ENCODE peak calls at places on chromosomes 6 and 20, in six cellular contexts. V is GM20000; Z is pulmonary artery endothelial cell; Q is NB4; W is fibroblast of mammary gland; B is activated T-cell treated with anti-CD3 and anti-CD28 coated beads, Interleukin-2, amount 50 U/mL, for 24 hours. S is an unnamed sample.

GRCh38 chr6:89035252-89036106 is 45.1 kb upstream of the PNRC1 start:
- DNase-seq in V (no peak), Z (no peak), Q (no peak), W (peak; percentile 100), B (no peak), S (peak; percentile 37)

GRCh38 chr6:11964101-11964500 is 48.0 kb upstream of the HIVEP1 start:
- DNase-seq in V (no peak), Z (no peak), Q (no peak), W (no peak), B (no peak), S (no peak)

GRCh38 chr6:32968770-32969684 is 633 bp downstream of the BRD2 start:
- DNase-seq in V (peak; percentile 83), Z (no peak), Q (peak; percentile 90), W (peak; percentile 83), B (peak; percentile 85), S (peak; percentile 88)

GRCh38 chr6:373773-374724 is 17.5 kb upstream of the IRF4 start:
- DNase-seq in V (no peak), Z (no peak), Q (no peak), W (no peak), B (no peak), S (no peak)

GRCh38 chr20:37903317-37904007 is 535 bp downstream of the VSTM2L start:
- DNase-seq in V (peak; percentile 58), Z (no peak), Q (no peak), W (no peak), B (no peak), S (no peak)

GRCh38 chr20:31602779-31603441 is 2.2 kb upstream of the ID1 start:
- DNase-seq in V (peak; percentile 76), Z (no peak), Q (peak; percentile 90), W (peak; percentile 82), B (peak; percentile 47), S (no peak)

GRCh38 chr6:20876016-20876415 is 341.8 kb downstream of the CDKAL1 start:
- DNase-seq in V (no peak), Z (no peak), Q (no peak), W (peak; percentile 79), B (no peak), S (no peak)

GRCh38 chr6:32216292-32216691 is 7.6 kb downstream of the NOTCH4 start:
- DNase-seq in V (no peak), Z (no peak), Q (no peak), W (no peak), B (no peak), S (no peak)

GRCh38 chr20:41440882-41441281 is 74.3 kb upstream of the EMILIN3 start:
- DNase-seq in V (no peak), Z (no peak), Q (no peak), W (no peak), B (no peak), S (no peak)

GRCh38 chr20:59314872-59315500 is 14.6 kb downstream of the EDN3 start:
- DNase-seq in V (no peak), Z (no peak), Q (no peak), W (no peak), B (no peak), S (no peak)

GRCh38 chr6:107692351-107692750 is 131.8 kb downstream of the SCML4 start:
- DNase-seq in V (no peak), Z (no peak), Q (no peak), W (peak; percentile 95), B (no peak), S (no peak)

GRCh38 chr6:39335780-39336541 is 13.5 kb upstream of the KCNK16 start:
- DNase-seq in V (no peak), Z (no peak), Q (peak; percentile 59), W (no peak), B (no peak), S (peak; percentile 30)

GRCh38 chr20:46011631-46012482 is 3.1 kb downstream of the MMP9 start:
- DNase-seq in V (peak; percentile 67), Z (no peak), Q (peak; percentile 57), W (peak; percentile 69), B (peak; percentile 54), S (no peak)

GRCh38 chr6:134910596-134910935 is 39.3 kb downstream of the ALDH8A1 start:
- DNase-seq in V (no peak), Z (no peak), Q (no peak), W (no peak), B (no peak), S (no peak)

GRCh38 chr6:57224769-57225515 is 2.8 kb upstream of the RAB23 start:
- DNase-seq in V (no peak), Z (no peak), Q (no peak), W (peak; percentile 85), B (no peak), S (no peak)

GRCh38 chr6:55943329-55943728 is 67.9 kb upstream of the BMP5 start:
- DNase-seq in V (no peak), Z (no peak), Q (no peak), W (peak; percentile 56), B (no peak), S (no peak)

GRCh38 chr20:3041818-3042504 is 1.5 kb upstream of the GNRH2 start:
- DNase-seq in V (no peak), Z (no peak), Q (no peak), W (peak; percentile 27), B (no peak), S (no peak)

GRCh38 chr6:25576920-25577319 is 75.1 kb upstream of the SCGN start:
- DNase-seq in V (no peak), Z (no peak), Q (no peak), W (no peak), B (no peak), S (peak; percentile 76)

GRCh38 chr6:15441215-15441868 is 195.5 kb downstream of the JARID2 start:
- DNase-seq in V (peak; percentile 45), Z (no peak), Q (peak; percentile 84), W (peak; percentile 83), B (no peak), S (peak; percentile 70)

GRCh38 chr20:13105864-13106457 is 97.2 kb downstream of the SPTLC3 start:
- DNase-seq in V (peak; percentile 35), Z (no peak), Q (peak; percentile 40), W (peak; percentile 56), B (no peak), S (peak; percentile 25)

GRCh38 chr6:32046450-32047083 is 8.4 kb downstream of the CYP21A2 start:
- DNase-seq in V (no peak), Z (no peak), Q (no peak), W (peak; percentile 20), B (no peak), S (no peak)

GRCh38 chr6:33927551-33927950 is 123.7 kb upstream of the MLN start:
- DNase-seq in V (no peak), Z (no peak), Q (peak; percentile 27), W (peak; percentile 87), B (no peak), S (no peak)

GRCh38 chr20:55668659-55669058 is 336.7 kb downstream of the CBLN4 start:
- DNase-seq in V (no peak), Z (no peak), Q (no peak), W (no peak), B (no peak), S (no peak)

GRCh38 chr20:50338479-50339195 is 148.0 kb downstream of the CEBPB start:
- DNase-seq in V (peak; percentile 84), Z (no peak), Q (peak; percentile 89), W (no peak), B (peak; percentile 77), S (peak; percentile 37)

GRCh38 chr20:53826090-53826489 is 232.5 kb upstream of the ZNF217 start:
- DNase-seq in V (no peak), Z (no peak), Q (no peak), W (no peak), B (no peak), S (no peak)

GRCh38 chr6:142796024-142796423 is 149.0 kb downstream of the HIVEP2 start:
- DNase-seq in V (no peak), Z (no peak), Q (no peak), W (no peak), B (no peak), S (no peak)

GRCh38 chr6:106501836-106502447 is 127.4 kb downstream of the RTN4IP1 start:
- DNase-seq in V (no peak), Z (no peak), Q (peak; percentile 44), W (peak; percentile 41), B (no peak), S (no peak)

GRCh38 chr6:116763871-116764270 is 1.6 kb downstream of the FAM162B start:
- DNase-seq in V (no peak), Z (no peak), Q (no peak), W (no peak), B (no peak), S (no peak)

GRCh38 chr20:20373046-20373706 is 5.3 kb downstream of the INSM1 start:
- DNase-seq in V (no peak), Z (no peak), Q (no peak), W (peak; percentile 59), B (no peak), S (no peak)

GRCh38 chr6:122098091-122098769 is 301.2 kb upstream of the HSF2 start:
- DNase-seq in V (no peak), Z (no peak), Q (no peak), W (peak; percentile 4), B (no peak), S (no peak)